ENCODE peak calls at places on chromosome 12, in six cellular contexts. P is ovary, F is prostate gland, W is adrenal gland, G is A549, U is IMR-90. V is an unnamed sample.

GRCh38 chr12:50101663-50102062 is 2.1 kb upstream of the GPD1 start:
- DNase-seq in F (no peak), G (peak; percentile 57), W (no peak), U (peak; percentile 68), P (no peak), V (no peak)

GRCh38 chr12:100611031-100611430 is 37.5 kb downstream of the GAS2L3 start:
- DNase-seq in W (no peak), P (no peak), U (peak; percentile 32), F (no peak), G (no peak), V (no peak)

GRCh38 chr12:120592121-120593049 is 11.2 kb upstream of the POP5 start:
- DNase-seq in W (no peak), U (no peak), G (no peak), F (no peak), P (no peak), V (no peak)

GRCh38 chr12:109147954-109148353 is 31.6 kb downstream of the ACACB start:
- DNase-seq in W (peak; percentile 56), G (no peak), F (no peak), U (no peak), P (peak; percentile 48), V (peak; percentile 82)

GRCh38 chr12:58176296-58176869 is 235.0 kb downstream of the ATP23 start:
- DNase-seq in W (no peak), P (no peak), G (peak; percentile 65), U (peak; percentile 38), F (peak; percentile 11), V (peak; percentile 8)

GRCh38 chr12:102096855-102097254 is 23.1 kb downstream of the NUP37 start:
- DNase-seq in U (no peak), G (no peak), F (no peak), P (no peak), W (no peak), V (no peak)

GRCh38 chr12:51421266-51421884 is 3.3 kb upstream of the SLC4A8 start:
- DNase-seq in F (peak; percentile 27), U (peak; percentile 72), G (peak; percentile 76), P (peak; percentile 57), W (peak; percentile 54), V (peak; percentile 52)

GRCh38 chr12:57793920-57794319 is 11.3 kb downstream of the TSFM start:
- DNase-seq in F (no peak), U (peak; percentile 90), G (no peak), P (no peak), W (peak; percentile 63), V (no peak)

GRCh38 chr12:61798778-61799177 is 461.4 kb upstream of the USP15 start:
- DNase-seq in G (no peak), P (no peak), F (no peak), W (no peak), U (no peak), V (no peak)

GRCh38 chr12:19482551-19483109 is 43.3 kb downstream of the AEBP2 start:
- DNase-seq in W (peak; percentile 64), G (no peak), U (no peak), F (no peak), P (no peak), V (no peak)

GRCh38 chr12:116194935-116195431 is 82.5 kb downstream of the MED13L start:
- DNase-seq in G (peak; percentile 14), W (no peak), P (no peak), U (no peak), F (no peak), V (no peak)

GRCh38 chr12:6364037-6364360 is 11.4 kb downstream of the SCNN1A start:
- DNase-seq in W (no peak), U (no peak), P (no peak), G (no peak), F (no peak), V (peak; percentile 51)

GRCh38 chr12:116528067-116528466 is 31.1 kb upstream of the MAP1LC3B2 start:
- DNase-seq in W (no peak), U (peak; percentile 56), P (no peak), F (no peak), G (peak; percentile 91), V (no peak)

GRCh38 chr12:51590347-51591019 is 550 bp upstream of the SCN8A start:
- DNase-seq in P (peak; percentile 63), W (peak; percentile 59), U (peak; percentile 75), G (peak; percentile 78), F (peak; percentile 53), V (no peak)

GRCh38 chr12:79127268-79127895 is 262.8 kb downstream of the SYT1 start:
- DNase-seq in U (peak; percentile 96), P (no peak), G (peak; percentile 50), F (no peak), W (no peak), V (no peak)

GRCh38 chr12:32331133-32331532 is 68.2 kb upstream of the FGD4 start:
- DNase-seq in U (peak; percentile 70), F (no peak), G (no peak), P (no peak), W (no peak), V (no peak)
- H3K27ac ChIP-seq in U (no peak overlapping the region), F (no peak overlapping the region), G (no peak overlapping the region), P (no peak overlapping the region), W (no peak overlapping the region), V (no peak overlapping the region)

GRCh38 chr12:106357549-106358409 is at the start of gene POLR3B:
- DNase-seq in F (peak; percentile 94), P (peak; percentile 97), U (peak; percentile 96), W (peak; percentile 96), G (peak; percentile 98), V (peak; percentile 93)
- TF ChIP-seq POLR2A in F (peak; percentile 75), P (peak; percentile 37), U (peak; percentile 59), W (peak; percentile 93), G (peak; percentile 92), V (peak; percentile 64)

DNA sequence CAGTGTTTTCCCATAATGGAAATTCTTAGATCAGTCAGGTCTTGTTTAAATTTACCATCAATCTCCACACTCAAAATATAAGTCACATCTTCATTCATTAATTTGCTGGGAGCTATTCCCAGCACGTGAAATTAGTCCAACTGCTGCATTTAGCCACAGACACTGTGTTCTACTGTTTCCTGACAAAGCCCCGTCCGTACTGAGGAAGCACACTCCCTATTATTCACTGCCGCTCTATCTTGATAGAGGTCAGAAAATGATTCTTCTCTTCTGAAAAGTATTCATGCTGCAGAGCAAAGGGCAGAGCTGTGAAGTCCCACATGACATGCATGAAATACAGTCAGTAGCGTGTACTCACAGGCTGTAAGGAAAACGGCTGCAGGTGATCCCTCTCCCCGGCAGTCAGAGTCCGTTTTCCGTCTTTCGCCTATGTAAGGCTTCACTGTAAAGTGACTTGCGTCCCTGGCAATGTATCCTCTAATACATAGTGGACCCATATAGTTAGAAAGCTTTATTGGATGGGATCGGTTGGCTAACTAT is 302.5 kb upstream of the FKBP4 start:
- DNase-seq in F (no peak), W (no peak), P (no peak), U (no peak), G (no peak), V (no peak)
- H3K27ac ChIP-seq in F (no peak overlapping the region), W (peak overlapping the region; percentile 8), P (no peak overlapping the region), U (no peak overlapping the region), G (no peak overlapping the region), V (no peak overlapping the region)

DNA sequence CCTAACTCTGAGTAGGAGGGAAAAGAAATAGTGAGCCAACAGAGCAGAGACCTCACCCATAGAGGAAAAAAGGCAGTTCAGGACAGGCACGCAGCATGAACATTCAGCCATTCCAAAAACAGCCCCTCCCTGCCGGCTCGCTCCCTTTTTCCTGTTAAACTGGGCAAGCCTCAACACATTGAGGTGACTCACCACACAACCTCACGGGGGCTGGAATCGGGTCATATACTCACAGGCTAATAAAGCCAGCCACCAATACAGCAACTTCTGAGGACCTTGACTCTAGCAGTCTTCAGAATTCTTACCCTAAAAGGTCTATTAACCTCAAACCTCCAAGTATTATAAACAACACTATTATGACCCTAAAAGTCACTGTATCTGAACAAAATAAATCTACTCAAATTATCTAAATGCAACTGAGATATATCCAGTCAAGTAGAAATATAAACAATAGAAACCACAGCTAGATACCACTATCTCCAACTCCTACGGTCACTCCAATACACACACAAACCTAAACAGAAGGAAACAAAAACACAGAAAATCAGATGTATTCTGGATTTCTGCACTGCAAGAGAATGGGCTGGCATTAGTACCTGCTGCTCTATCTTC is 6.3 kb downstream of the YBX3 start:
- DNase-seq in W (peak; percentile 87), U (peak; percentile 92), G (peak; percentile 69), F (peak; percentile 92), P (peak; percentile 78), V (peak; percentile 65)
- TF ChIP-seq POLR2A in W (peak; percentile 56), U (peak; percentile 22), G (no peak), F (peak; percentile 61), P (peak; percentile 18), V (no peak)

DNA sequence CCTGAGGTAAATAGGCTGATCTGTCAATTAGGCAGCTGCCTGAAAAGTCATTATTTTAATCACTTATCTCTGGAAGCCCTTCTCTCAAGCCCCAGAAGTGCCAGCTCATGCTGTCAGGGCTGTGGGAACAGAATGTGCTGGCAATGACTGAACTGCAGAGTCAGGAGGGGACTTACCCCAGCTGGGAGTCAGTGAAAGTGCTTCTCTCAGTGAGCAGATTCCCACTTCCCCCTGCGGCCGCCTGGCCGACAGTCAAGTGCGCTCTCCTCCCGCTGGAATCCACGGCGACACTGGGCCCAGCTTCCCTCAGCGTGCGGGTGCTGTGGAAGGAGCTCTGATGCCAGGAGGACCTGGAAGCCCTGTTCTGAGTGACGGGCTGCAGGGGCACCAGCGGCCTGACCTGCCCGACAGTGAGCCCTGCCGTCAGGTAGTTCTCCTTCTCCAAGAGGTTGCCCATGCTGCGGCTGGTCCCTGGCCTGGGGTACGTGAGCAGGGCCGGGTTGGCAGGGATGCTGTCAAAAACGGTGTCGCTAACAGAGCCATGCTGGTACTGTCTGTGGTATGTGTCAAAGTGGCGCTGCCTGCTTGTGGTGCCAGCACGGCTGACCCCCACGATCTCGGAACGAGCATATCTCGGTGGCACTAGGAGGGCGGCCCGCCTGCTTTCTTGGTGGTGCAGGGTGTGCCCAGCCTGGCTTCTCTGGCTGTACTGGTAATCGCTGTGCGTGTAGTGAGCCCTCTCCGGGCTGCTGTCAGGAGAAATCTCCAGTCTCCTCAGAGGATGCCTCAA is 18.7 kb downstream of the PKP2 start:
- DNase-seq in F (peak; percentile 23), G (no peak), U (no peak), W (no peak), P (no peak), V (no peak)
- H3K27ac ChIP-seq in F (peak overlapping the region; percentile 48), G (no peak overlapping the region), U (no peak overlapping the region), W (no peak overlapping the region), P (no peak overlapping the region), V (no peak overlapping the region)

V was measured in tibial nerve.